ENCODE peak calls at places on chromosomes 5 and 9, in seven cellular contexts. One of them, this sample, is unnamed.

GRCh38 chr5:158376679-158377078 is 517.7 kb upstream of the CLINT1 start:
- DNase-seq in CD8-positive, alpha-beta memory T cell: no peak
- DNase-seq in nephron progenitor cell: no peak
- DNase-seq in cardiac fibroblast: no peak
- DNase-seq in M059J: no peak
- DNase-seq in activated CD4-positive, alpha-beta memory T cell treated with anti-CD3 and anti-CD28 coated beads, Interleukin-2, amount 10 ng/mL, durations not matched to agents 7 days and 5 days: no peak
- DNase-seq in epithelial cell of prostate: no peak
- DNase-seq in this sample: no peak

GRCh38 chr5:153711755-153712154 is 221.3 kb downstream of the GRIA1 start:
- DNase-seq in CD8-positive, alpha-beta memory T cell: no peak
- DNase-seq in nephron progenitor cell: no peak
- DNase-seq in cardiac fibroblast: peak
- DNase-seq in M059J: no peak
- DNase-seq in activated CD4-positive, alpha-beta memory T cell treated with anti-CD3 and anti-CD28 coated beads, Interleukin-2, amount 10 ng/mL, durations not matched to agents 7 days and 5 days: no peak
- DNase-seq in epithelial cell of prostate: no peak
- DNase-seq in this sample: no peak

GRCh38 chr9:4689687-4690104 is 10.3 kb downstream of the CDC37L1 start:
- DNase-seq in CD8-positive, alpha-beta memory T cell: no peak
- DNase-seq in nephron progenitor cell: no peak
- DNase-seq in cardiac fibroblast: no peak
- DNase-seq in M059J: no peak
- DNase-seq in activated CD4-positive, alpha-beta memory T cell treated with anti-CD3 and anti-CD28 coated beads, Interleukin-2, amount 10 ng/mL, durations not matched to agents 7 days and 5 days: no peak
- DNase-seq in epithelial cell of prostate: no peak
- DNase-seq in this sample: peak

GRCh38 chr9:121581775-121582600 is 69.4 kb upstream of the DAB2IP start:
- DNase-seq in CD8-positive, alpha-beta memory T cell: no peak
- DNase-seq in nephron progenitor cell: peak
- DNase-seq in cardiac fibroblast: no peak
- DNase-seq in M059J: no peak
- DNase-seq in activated CD4-positive, alpha-beta memory T cell treated with anti-CD3 and anti-CD28 coated beads, Interleukin-2, amount 10 ng/mL, durations not matched to agents 7 days and 5 days: no peak
- DNase-seq in epithelial cell of prostate: no peak
- DNase-seq in this sample: no peak

GRCh38 chr9:14173730-14174129 is 140.2 kb downstream of the NFIB start:
- DNase-seq in CD8-positive, alpha-beta memory T cell: no peak
- DNase-seq in nephron progenitor cell: no peak
- DNase-seq in cardiac fibroblast: no peak
- DNase-seq in M059J: no peak
- DNase-seq in activated CD4-positive, alpha-beta memory T cell treated with anti-CD3 and anti-CD28 coated beads, Interleukin-2, amount 10 ng/mL, durations not matched to agents 7 days and 5 days: no peak
- DNase-seq in epithelial cell of prostate: no peak
- DNase-seq in this sample: no peak

GRCh38 chr5:152730176-152730575 is 325.1 kb upstream of the NMUR2 start:
- DNase-seq in CD8-positive, alpha-beta memory T cell: no peak
- DNase-seq in nephron progenitor cell: no peak
- DNase-seq in cardiac fibroblast: no peak
- DNase-seq in M059J: no peak
- DNase-seq in activated CD4-positive, alpha-beta memory T cell treated with anti-CD3 and anti-CD28 coated beads, Interleukin-2, amount 10 ng/mL, durations not matched to agents 7 days and 5 days: no peak
- DNase-seq in epithelial cell of prostate: no peak
- DNase-seq in this sample: no peak

GRCh38 chr9:81969971-81970370 is 18.6 kb upstream of the SPATA31D1 start:
- DNase-seq in CD8-positive, alpha-beta memory T cell: no peak
- DNase-seq in nephron progenitor cell: no peak
- DNase-seq in cardiac fibroblast: peak
- DNase-seq in M059J: peak
- DNase-seq in activated CD4-positive, alpha-beta memory T cell treated with anti-CD3 and anti-CD28 coated beads, Interleukin-2, amount 10 ng/mL, durations not matched to agents 7 days and 5 days: no peak
- DNase-seq in epithelial cell of prostate: no peak
- DNase-seq in this sample: peak

GRCh38 chr9:19992556-19992955 is 203.7 kb upstream of the SLC24A2 start:
- DNase-seq in CD8-positive, alpha-beta memory T cell: no peak
- DNase-seq in nephron progenitor cell: no peak
- DNase-seq in cardiac fibroblast: peak
- DNase-seq in M059J: peak
- DNase-seq in activated CD4-positive, alpha-beta memory T cell treated with anti-CD3 and anti-CD28 coated beads, Interleukin-2, amount 10 ng/mL, durations not matched to agents 7 days and 5 days: no peak
- DNase-seq in epithelial cell of prostate: no peak
- DNase-seq in this sample: peak

GRCh38 chr5:172729588-172729987 is 41.4 kb downstream of the DUSP1 start:
- DNase-seq in CD8-positive, alpha-beta memory T cell: no peak
- DNase-seq in nephron progenitor cell: no peak
- DNase-seq in cardiac fibroblast: no peak
- DNase-seq in M059J: no peak
- DNase-seq in activated CD4-positive, alpha-beta memory T cell treated with anti-CD3 and anti-CD28 coated beads, Interleukin-2, amount 10 ng/mL, durations not matched to agents 7 days and 5 days: no peak
- DNase-seq in epithelial cell of prostate: no peak
- DNase-seq in this sample: no peak

GRCh38 chr9:128637656-128638055 is 19.0 kb downstream of the DYNC2I2 start:
- DNase-seq in CD8-positive, alpha-beta memory T cell: no peak
- DNase-seq in nephron progenitor cell: no peak
- DNase-seq in cardiac fibroblast: no peak
- DNase-seq in M059J: peak
- DNase-seq in activated CD4-positive, alpha-beta memory T cell treated with anti-CD3 and anti-CD28 coated beads, Interleukin-2, amount 10 ng/mL, durations not matched to agents 7 days and 5 days: no peak
- DNase-seq in epithelial cell of prostate: no peak
- DNase-seq in this sample: no peak

GRCh38 chr9:130866474-130866965 is 30.1 kb downstream of the QRFP start:
- DNase-seq in CD8-positive, alpha-beta memory T cell: peak
- DNase-seq in nephron progenitor cell: peak
- DNase-seq in cardiac fibroblast: peak
- DNase-seq in M059J: peak
- DNase-seq in activated CD4-positive, alpha-beta memory T cell treated with anti-CD3 and anti-CD28 coated beads, Interleukin-2, amount 10 ng/mL, durations not matched to agents 7 days and 5 days: peak
- DNase-seq in epithelial cell of prostate: peak
- DNase-seq in this sample: peak

GRCh38 chr5:180633283-180634177 is 15.9 kb downstream of the FLT4 start:
- DNase-seq in CD8-positive, alpha-beta memory T cell: no peak
- DNase-seq in nephron progenitor cell: no peak
- DNase-seq in cardiac fibroblast: no peak
- DNase-seq in M059J: no peak
- DNase-seq in activated CD4-positive, alpha-beta memory T cell treated with anti-CD3 and anti-CD28 coated beads, Interleukin-2, amount 10 ng/mL, durations not matched to agents 7 days and 5 days: no peak
- DNase-seq in epithelial cell of prostate: no peak
- DNase-seq in this sample: no peak

GRCh38 chr5:65127181-65127901 is 354.4 kb downstream of the ADAMTS6 start:
- DNase-seq in CD8-positive, alpha-beta memory T cell: no peak
- DNase-seq in nephron progenitor cell: no peak
- DNase-seq in cardiac fibroblast: peak
- DNase-seq in M059J: peak
- DNase-seq in activated CD4-positive, alpha-beta memory T cell treated with anti-CD3 and anti-CD28 coated beads, Interleukin-2, amount 10 ng/mL, durations not matched to agents 7 days and 5 days: no peak
- DNase-seq in epithelial cell of prostate: no peak
- DNase-seq in this sample: no peak

GRCh38 chr5:151427258-151427657 is 20.1 kb upstream of the SLC36A1 start:
- DNase-seq in CD8-positive, alpha-beta memory T cell: no peak
- DNase-seq in nephron progenitor cell: no peak
- DNase-seq in cardiac fibroblast: no peak
- DNase-seq in M059J: no peak
- DNase-seq in activated CD4-positive, alpha-beta memory T cell treated with anti-CD3 and anti-CD28 coated beads, Interleukin-2, amount 10 ng/mL, durations not matched to agents 7 days and 5 days: no peak
- DNase-seq in epithelial cell of prostate: no peak
- DNase-seq in this sample: no peak

GRCh38 chr9:111413996-111414395 is 70.2 kb downstream of the ECPAS start:
- DNase-seq in CD8-positive, alpha-beta memory T cell: no peak
- DNase-seq in nephron progenitor cell: no peak
- DNase-seq in cardiac fibroblast: no peak
- DNase-seq in M059J: no peak
- DNase-seq in activated CD4-positive, alpha-beta memory T cell treated with anti-CD3 and anti-CD28 coated beads, Interleukin-2, amount 10 ng/mL, durations not matched to agents 7 days and 5 days: no peak
- DNase-seq in epithelial cell of prostate: no peak
- DNase-seq in this sample: no peak

GRCh38 chr5:150778517-150779396 is at the start of gene SMIM3:
- DNase-seq in CD8-positive, alpha-beta memory T cell: peak
- DNase-seq in nephron progenitor cell: peak
- DNase-seq in cardiac fibroblast: peak
- DNase-seq in M059J: peak
- DNase-seq in activated CD4-positive, alpha-beta memory T cell treated with anti-CD3 and anti-CD28 coated beads, Interleukin-2, amount 10 ng/mL, durations not matched to agents 7 days and 5 days: peak
- DNase-seq in epithelial cell of prostate: no peak
- DNase-seq in this sample: no peak

GRCh38 chr9:75086443-75087278 is 1.3 kb downstream of the NMRK1 start:
- DNase-seq in CD8-positive, alpha-beta memory T cell: no peak
- DNase-seq in nephron progenitor cell: no peak
- DNase-seq in cardiac fibroblast: no peak
- DNase-seq in M059J: no peak
- DNase-seq in activated CD4-positive, alpha-beta memory T cell treated with anti-CD3 and anti-CD28 coated beads, Interleukin-2, amount 10 ng/mL, durations not matched to agents 7 days and 5 days: peak
- DNase-seq in epithelial cell of prostate: no peak
- DNase-seq in this sample: peak

GRCh38 chr9:24614070-24614469 is 68.4 kb upstream of the IZUMO3 start:
- DNase-seq in CD8-positive, alpha-beta memory T cell: no peak
- DNase-seq in nephron progenitor cell: no peak
- DNase-seq in cardiac fibroblast: no peak
- DNase-seq in M059J: no peak
- DNase-seq in activated CD4-positive, alpha-beta memory T cell treated with anti-CD3 and anti-CD28 coated beads, Interleukin-2, amount 10 ng/mL, durations not matched to agents 7 days and 5 days: no peak
- DNase-seq in epithelial cell of prostate: no peak
- DNase-seq in this sample: peak

GRCh38 chr5:132883261-132883834 is 9.9 kb downstream of the LEAP2 start:
- DNase-seq in CD8-positive, alpha-beta memory T cell: peak
- DNase-seq in nephron progenitor cell: peak
- DNase-seq in cardiac fibroblast: peak
- DNase-seq in M059J: peak
- DNase-seq in activated CD4-positive, alpha-beta memory T cell treated with anti-CD3 and anti-CD28 coated beads, Interleukin-2, amount 10 ng/mL, durations not matched to agents 7 days and 5 days: peak
- DNase-seq in epithelial cell of prostate: no peak
- DNase-seq in this sample: peak

GRCh38 chr5:112861638-112861985 is 525 bp downstream of the SRP19 start:
- DNase-seq in CD8-positive, alpha-beta memory T cell: no peak
- DNase-seq in nephron progenitor cell: no peak
- DNase-seq in cardiac fibroblast: no peak
- DNase-seq in M059J: no peak
- DNase-seq in activated CD4-positive, alpha-beta memory T cell treated with anti-CD3 and anti-CD28 coated beads, Interleukin-2, amount 10 ng/mL, durations not matched to agents 7 days and 5 days: no peak
- DNase-seq in epithelial cell of prostate: no peak
- DNase-seq in this sample: no peak

GRCh38 chr9:72524820-72525539 is 3.6 kb downstream of the TMC1 start:
- DNase-seq in CD8-positive, alpha-beta memory T cell: no peak
- DNase-seq in nephron progenitor cell: no peak
- DNase-seq in cardiac fibroblast: peak
- DNase-seq in M059J: peak
- DNase-seq in activated CD4-positive, alpha-beta memory T cell treated with anti-CD3 and anti-CD28 coated beads, Interleukin-2, amount 10 ng/mL, durations not matched to agents 7 days and 5 days: peak
- DNase-seq in epithelial cell of prostate: peak
- DNase-seq in this sample: peak